ENCODE peak calls at places on chromosomes 6 and 20, in four cellular contexts. W is left ventricle myocardium inferior, Y is foreskin fibroblast, T is esophagus squamous epithelium. O is an unnamed sample.
A peak's percentile ranks its signal among the peaks of the same experiment; 100 is the strongest.

GRCh38 chr6:156776841-156777576 is at the start of gene ARID1B:
- DNase-seq in Y (peak; percentile 78), T (peak; percentile 35), W (peak; percentile 85), O (peak; percentile 74)

GRCh38 chr6:47457370-47457769 is 20.2 kb upstream of the CD2AP start:
- DNase-seq in W (no peak), Y (no peak), T (no peak), O (no peak)

GRCh38 chr6:78607188-78607587 is 260.2 kb upstream of the IRAK1BP1 start:
- DNase-seq in W (no peak), T (no peak), Y (no peak), O (no peak)

GRCh38 chr20:48751871-48752270 is 75.9 kb downstream of the PREX1 start:
- DNase-seq in T (no peak), Y (no peak), W (no peak), O (no peak)

GRCh38 chr6:168000198-168001036 is 2.9 kb downstream of the KIF25 start:
- DNase-seq in T (no peak), Y (no peak), W (no peak), O (no peak)

GRCh38 chr6:13733178-13733851 is 21.7 kb upstream of the RANBP9 start:
- DNase-seq in Y (peak; percentile 83), T (no peak), W (peak; percentile 46), O (no peak)

GRCh38 chr20:52845044-52845443 is 127.1 kb upstream of the TSHZ2 start:
- DNase-seq in W (no peak), Y (no peak), T (no peak), O (no peak)

GRCh38 chr6:142377112-142377848 is 75.5 kb downstream of the ADGRG6 start:
- DNase-seq in T (no peak), Y (no peak), W (no peak), O (no peak)